ENCODE peak calls at places on chromosomes 1 and 21, in six cellular contexts. D is colonic mucosa; K is right lobe of liver; S is effector memory CD4-positive, alpha-beta T cell; H is neuronal stem cell; P is uterus. Y is an unnamed sample.

GRCh38 chr1:36874271-36875017 is 159.9 kb downstream of the GRIK3 start:
- DNase-seq in D (no peak), K (no peak), P (no peak), S (no peak), H (no peak), Y (no peak)

GRCh38 chr1:59142663-59143487 is 154.0 kb upstream of the FGGY start:
- DNase-seq in P (peak; percentile 27), K (no peak), D (no peak), S (no peak), H (no peak), Y (peak; percentile 63)

GRCh38 chr1:14945132-14946010 is 208.2 kb upstream of the TMEM51 start:
- DNase-seq in P (peak; percentile 57), K (no peak), H (no peak), D (peak; percentile 43), S (no peak), Y (peak; percentile 92)

GRCh38 chr1:15985611-15986272 is 9.8 kb upstream of the ZBTB17 start:
- DNase-seq in S (no peak), K (no peak), D (no peak), P (no peak), H (no peak), Y (no peak)

GRCh38 chr1:151399890-151400235 is 490 bp downstream of the PSMB4 start:
- DNase-seq in H (no peak), D (no peak), S (no peak), K (no peak), P (peak; percentile 19), Y (peak; percentile 56)

GRCh38 chr1:220353229-220354012 is 81.2 kb upstream of the RAB3GAP2 start:
- DNase-seq in H (no peak), K (no peak), S (no peak), D (no peak), P (no peak), Y (no peak)

GRCh38 chr1:24905979-24906720 is 23.9 kb downstream of the RUNX3 start:
- DNase-seq in S (no peak), H (no peak), D (no peak), P (no peak), K (peak; percentile 38), Y (no peak)

GRCh38 chr1:93723101-93723500 is 41.5 kb upstream of the BCAR3 start:
- DNase-seq in K (no peak), D (no peak), P (no peak), H (no peak), S (no peak), Y (peak; percentile 13)

GRCh38 chr1:53505401-53505800 is 46.2 kb downstream of the DMRTB1 start:
- DNase-seq in H (no peak), D (no peak), S (no peak), K (no peak), P (no peak), Y (no peak)

GRCh38 chr1:9044241-9044640 is 18.0 kb upstream of the SLC2A7 start:
- DNase-seq in S (no peak), D (no peak), H (no peak), K (no peak), P (no peak), Y (no peak)

GRCh38 chr1:24111264-24111997 is 504 bp downstream of the MYOM3 start:
- DNase-seq in P (peak; percentile 37), S (no peak), D (no peak), H (no peak), K (no peak), Y (no peak)

GRCh38 chr1:143735764-143736461 is 235.9 kb downstream of the FAM72C start:
- DNase-seq in S (no peak), D (peak; percentile 60), H (peak; percentile 46), K (peak; percentile 67), P (no peak), Y (peak; percentile 10)

GRCh38 chr1:163472267-163472666 is 150.5 kb downstream of the NUF2 start:
- DNase-seq in H (no peak), P (no peak), K (no peak), S (no peak), D (peak; percentile 31), Y (no peak)

GRCh38 chr1:214364335-214364734 is 83.4 kb downstream of the SMYD2 start:
- DNase-seq in S (no peak), H (no peak), D (no peak), P (peak; percentile 25), K (no peak), Y (no peak)

GRCh38 chr1:183106746-183107145 is 79.3 kb upstream of the LAMC2 start:
- DNase-seq in P (no peak), K (no peak), S (no peak), H (no peak), D (no peak), Y (peak; percentile 31)

GRCh38 chr1:237664327-237664726 is 226.4 kb downstream of the ZP4 start:
- DNase-seq in D (no peak), S (no peak), K (no peak), P (no peak), H (no peak), Y (no peak)

GRCh38 chr21:29892379-29892778 is 47.4 kb downstream of the GRIK1 start:
- DNase-seq in H (no peak), S (no peak), P (no peak), D (no peak), K (no peak), Y (no peak)

GRCh38 chr1:182348916-182349747 is 42.5 kb downstream of the GLUL start:
- DNase-seq in K (no peak), D (no peak), S (no peak), P (peak; percentile 21), H (no peak), Y (peak; percentile 87)

GRCh38 chr1:156750932-156751723 is at the start of gene HDGF:
- DNase-seq in K (peak; percentile 77), P (peak; percentile 65), D (peak; percentile 50), S (no peak), H (no peak), Y (peak; percentile 82)

GRCh38 chr1:117120774-117121588 is 568 bp downstream of the TRIM45 start:
- DNase-seq in H (no peak), P (no peak), S (no peak), D (peak; percentile 17), K (no peak), Y (no peak)

GRCh38 chr21:36544545-36544944 is 64.6 kb upstream of the CLDN14 start:
- DNase-seq in H (no peak), D (no peak), P (no peak), K (no peak), S (no peak), Y (no peak)

GRCh38 chr21:36548866-36549265 is 68.9 kb upstream of the CLDN14 start:
- DNase-seq in S (no peak), P (no peak), H (no peak), D (no peak), K (no peak), Y (no peak)

GRCh38 chr21:36547464-36547863 is 67.5 kb upstream of the CLDN14 start:
- DNase-seq in H (no peak), P (no peak), K (no peak), D (no peak), S (no peak), Y (no peak)

GRCh38 chr21:36543924-36544323 is 64.0 kb upstream of the CLDN14 start:
- DNase-seq in P (no peak), K (no peak), D (no peak), H (no peak), S (no peak), Y (no peak)

DNA sequence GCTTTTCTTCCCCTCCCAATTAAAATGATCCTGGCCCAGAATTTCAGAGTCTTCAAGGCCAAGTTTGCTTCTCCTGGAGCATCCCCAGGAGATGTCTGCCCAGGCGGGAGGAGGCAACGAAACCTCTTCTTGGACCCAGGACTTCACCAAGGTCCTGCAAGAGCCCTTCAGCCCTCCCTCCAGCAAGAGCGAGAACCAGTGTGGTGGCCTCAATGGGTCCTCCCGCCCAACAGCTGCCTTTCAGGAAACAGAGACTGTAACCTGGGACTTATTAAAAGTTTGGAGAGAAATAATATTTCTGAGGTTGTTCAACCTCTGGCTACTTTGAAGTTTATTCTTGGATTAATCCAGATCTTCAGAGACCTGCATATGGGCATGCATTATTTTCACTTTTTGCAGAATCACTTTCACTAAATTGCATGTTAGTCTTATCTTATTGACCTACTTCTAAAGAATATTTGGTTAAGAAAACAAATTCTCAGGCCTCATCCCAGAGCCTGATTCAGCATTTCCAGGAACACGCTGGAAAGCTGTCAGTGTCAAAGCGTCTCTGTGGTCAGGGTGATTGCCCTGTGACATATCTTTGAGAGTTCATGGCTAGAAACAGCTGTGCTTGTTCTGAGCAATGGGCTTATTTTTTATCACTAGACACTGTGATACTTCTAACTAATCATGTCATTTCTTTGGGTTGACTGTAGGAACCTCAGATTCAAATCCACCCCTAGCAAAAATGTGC is 66.0 kb upstream of the CLDN14 start:
- DNase-seq in K (no peak), S (no peak), H (no peak), P (no peak), D (no peak), Y (no peak)
- H3K9me3 ChIP-seq in K (no peaks in the 10 kb centered on the region), S (no peaks in the 10 kb centered on the region), H (no peaks in the 10 kb centered on the region), P (no peaks in the 10 kb centered on the region), D (no peaks in the 10 kb centered on the region), Y (no peaks in the 10 kb centered on the region)

GRCh38 chr21:24897883-24898282 is 709.4 kb downstream of the MRPL39 start:
- DNase-seq in D (no peak), P (no peak), S (no peak), H (no peak), K (no peak), Y (no peak)
- H3K9me3 ChIP-seq in D (no peaks in the 10 kb centered on the region), P (no peaks in the 10 kb centered on the region), S (no peaks in the 10 kb centered on the region), H (no peaks in the 10 kb centered on the region), K (no peaks in the 10 kb centered on the region), Y (no peaks in the 10 kb centered on the region)

DNA sequence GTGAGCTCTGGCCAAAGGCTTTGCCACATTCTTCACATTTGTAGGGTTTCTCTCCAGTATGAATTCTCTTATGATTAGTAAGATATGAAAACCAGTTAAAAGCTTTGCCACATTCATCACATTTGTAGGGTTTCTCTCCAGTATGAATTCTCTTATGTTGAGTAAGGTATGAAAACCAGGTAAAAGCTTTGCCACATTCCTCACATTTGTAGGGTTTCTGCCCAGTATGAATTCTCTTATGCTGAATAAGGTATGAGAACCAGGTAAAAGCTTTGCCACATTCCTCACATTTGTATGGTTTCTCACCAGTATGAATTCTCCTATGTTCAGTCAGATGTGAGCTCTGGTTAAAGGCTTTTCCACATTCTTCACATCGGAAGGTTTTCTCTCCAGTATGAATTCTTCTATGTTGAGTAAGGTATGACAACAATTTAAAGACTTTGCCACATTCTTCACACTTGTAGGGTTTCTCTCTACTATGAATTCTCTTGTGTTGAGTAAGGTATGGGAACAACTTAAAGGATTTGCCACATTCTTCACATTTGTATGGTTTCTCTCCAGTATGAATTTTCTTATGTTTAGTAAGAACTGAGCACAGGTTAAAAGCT is 20.7 kb downstream of the ZNF695 start:
- DNase-seq in K (no peak), H (no peak), P (no peak), D (no peak), S (no peak), Y (no peak)
- H3K9me3 ChIP-seq in K (no peaks in the 10 kb centered on the region), H (peaks cover 50% of the 10 kb centered on the region), P (peaks cover 12% of the 10 kb centered on the region), D (peaks cover 9% of the 10 kb centered on the region), S (peaks cover 28% of the 10 kb centered on the region), Y (peaks cover 93% of the 10 kb centered on the region)

DNA sequence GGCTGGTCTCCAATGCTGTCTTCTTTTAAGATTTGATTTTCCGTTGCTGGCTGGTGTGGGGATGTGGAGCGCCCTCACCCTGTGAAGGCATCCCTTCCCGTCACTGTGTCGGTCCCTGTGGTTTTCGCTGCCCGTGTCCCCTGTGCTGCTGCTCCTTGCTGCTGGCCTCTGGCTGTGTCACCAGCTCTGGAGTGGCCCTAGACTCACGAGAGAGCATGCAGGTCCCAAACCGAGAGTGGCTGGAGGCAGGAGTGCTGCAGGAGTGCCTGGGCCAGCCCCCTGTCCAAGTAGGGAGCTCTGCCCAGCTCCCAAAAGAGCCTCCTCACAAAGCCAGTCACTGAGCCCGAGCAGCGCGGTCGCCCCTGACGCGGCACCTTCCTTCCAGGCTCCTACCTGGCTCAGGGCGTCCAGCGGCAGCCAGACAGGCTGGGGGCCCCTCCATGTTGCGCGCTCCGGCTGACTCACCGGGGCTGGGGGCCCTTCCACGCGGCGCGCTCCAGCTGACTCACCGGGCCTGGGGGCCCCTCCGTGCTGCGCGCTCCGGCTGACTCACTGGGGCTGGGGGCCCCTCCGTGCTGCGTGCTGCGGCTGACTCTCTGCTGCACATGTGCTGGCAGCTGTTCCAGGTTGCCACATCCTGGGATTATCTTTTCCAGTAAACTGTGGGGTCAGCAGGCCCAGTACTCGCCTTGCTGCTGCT is 106.7 kb upstream of the COL6A1 start:
- DNase-seq in K (peak; percentile 35), S (no peak), P (peak; percentile 89), D (peak; percentile 50), H (no peak), Y (peak; percentile 98)
- H3K9me3 ChIP-seq in K (no peaks in the 10 kb centered on the region), S (no peaks in the 10 kb centered on the region), P (no peaks in the 10 kb centered on the region), D (no peaks in the 10 kb centered on the region), H (no peaks in the 10 kb centered on the region), Y (no peaks in the 10 kb centered on the region)